ENCODE peak calls at places on chromosomes 11 and 22, in seven cellular contexts. H is transverse colon, K is A549, Q is ovary, O is suprapubic skin, X is SK-N-SH, A is upper lobe of left lung. V is an unnamed sample.
A peak's percentile ranks its signal among the peaks of the same experiment; 100 is the strongest.

GRCh38 chr11:64752106-64752970 is 7.4 kb downstream of the PYGM start:
- DNase-seq in H (no peak), K (no peak), Q (no peak), O (peak; percentile 40), X (no peak), A (no peak), V (no peak)

GRCh38 chr22:49815641-49816071 is 12.0 kb downstream of the BRD1 start:
- DNase-seq in H (no peak), K (no peak), Q (no peak), O (no peak), X (no peak), A (no peak), V (no peak)

GRCh38 chr11:125433454-125434121 is 62.5 kb downstream of the FEZ1 start:
- DNase-seq in H (peak; percentile 10), K (peak; percentile 54), Q (peak; percentile 56), O (no peak), X (peak; percentile 69), A (no peak), V (no peak)

GRCh38 chr22:48146426-48146825 is 1384.0 kb downstream of the TBC1D22A start:
- DNase-seq in H (no peak), K (no peak), Q (no peak), O (no peak), X (no peak), A (no peak), V (no peak)

GRCh38 chr11:105000797-105001196 is 22.2 kb downstream of the CASP5 start:
- DNase-seq in H (peak; percentile 29), K (peak; percentile 1), Q (no peak), O (no peak), X (no peak), A (no peak), V (no peak)

GRCh38 chr11:57515332-57516060 is at the start of gene SLC43A1:
- DNase-seq in H (peak; percentile 58), K (no peak), Q (peak; percentile 77), O (peak; percentile 73), X (peak; percentile 74), A (peak; percentile 89), V (peak; percentile 93)

GRCh38 chr11:46069595-46069994 is 51.7 kb downstream of the PHF21A start:
- DNase-seq in H (no peak), K (no peak), Q (no peak), O (no peak), X (no peak), A (no peak), V (no peak)

GRCh38 chr11:114776956-114777355 is 98.6 kb downstream of the NXPE2 start:
- DNase-seq in H (no peak), K (no peak), Q (no peak), O (no peak), X (no peak), A (no peak), V (no peak)

GRCh38 chr11:92627615-92628201 is 341.7 kb upstream of the MTNR1B start:
- DNase-seq in H (no peak), K (no peak), Q (no peak), O (no peak), X (no peak), A (no peak), V (no peak)

GRCh38 chr11:35357893-35358292 is 61.5 kb downstream of the SLC1A2 start:
- DNase-seq in H (no peak), K (no peak), Q (no peak), O (no peak), X (no peak), A (no peak), V (no peak)

GRCh38 chr22:27193636-27194035 is 536.2 kb downstream of the MIAT start:
- DNase-seq in H (no peak), K (no peak), Q (no peak), O (no peak), X (no peak), A (no peak), V (no peak)

GRCh38 chr11:103889679-103890078 is 146.8 kb upstream of the DDI1 start:
- DNase-seq in H (no peak), K (no peak), Q (no peak), O (no peak), X (no peak), A (no peak), V (no peak)

GRCh38 chr11:130000552-130001176 is 2.0 kb downstream of the PRDM10 start:
- DNase-seq in H (no peak), K (no peak), Q (peak; percentile 40), O (no peak), X (no peak), A (no peak), V (no peak)

GRCh38 chr11:11078344-11078743 is 220.5 kb upstream of the ZBED5 start:
- DNase-seq in H (no peak), K (peak; percentile 40), Q (no peak), O (no peak), X (no peak), A (no peak), V (no peak)

GRCh38 chr11:57483570-57483934 is 23.2 kb downstream of the RTN4RL2 start:
- DNase-seq in H (no peak), K (no peak), Q (no peak), O (no peak), X (no peak), A (no peak), V (no peak)

GRCh38 chr22:21952586-21953571 is at the start of gene PPM1F:
- DNase-seq in H (peak; percentile 90), K (peak; percentile 55), Q (peak; percentile 92), O (peak; percentile 88), X (peak; percentile 99), A (peak; percentile 98), V (peak; percentile 93)

GRCh38 chr11:72930011-72930410 is 115.8 kb downstream of the ATG16L2 start:
- DNase-seq in H (no peak), K (no peak), Q (no peak), O (no peak), X (no peak), A (no peak), V (no peak)

GRCh38 chr11:36210529-36210928 is 78.7 kb downstream of the COMMD9 start:
- DNase-seq in H (no peak), K (no peak), Q (no peak), O (no peak), X (no peak), A (no peak), V (no peak)

GRCh38 chr11:73140213-73141030 is 1.7 kb downstream of the FCHSD2 start:
- DNase-seq in H (no peak), K (peak; percentile 32), Q (peak; percentile 49), O (no peak), X (peak; percentile 56), A (peak; percentile 76), V (peak; percentile 91)

GRCh38 chr11:76672431-76673163 is 2.0 kb upstream of the LRRC32 start:
- DNase-seq in H (peak; percentile 41), K (no peak), Q (no peak), O (no peak), X (no peak), A (peak; percentile 62), V (no peak)

GRCh38 chr11:112628676-112629075 is 332.5 kb upstream of the NCAM1 start:
- DNase-seq in H (no peak), K (no peak), Q (no peak), O (no peak), X (no peak), A (no peak), V (peak; percentile 24)

GRCh38 chr11:112625816-112626215 is 335.4 kb upstream of the NCAM1 start:
- DNase-seq in H (no peak), K (no peak), Q (no peak), O (no peak), X (no peak), A (no peak), V (peak; percentile 24)

GRCh38 chr11:112630496-112630895 is 330.7 kb upstream of the NCAM1 start:
- DNase-seq in H (no peak), K (no peak), Q (no peak), O (no peak), X (no peak), A (no peak), V (no peak)

GRCh38 chr11:112631333-112631732 is 329.9 kb upstream of the NCAM1 start:
- DNase-seq in H (no peak), K (no peak), Q (no peak), O (no peak), X (no peak), A (no peak), V (no peak)

GRCh38 chr11:112627588-112628045 is 333.6 kb upstream of the NCAM1 start:
- DNase-seq in H (no peak), K (no peak), Q (no peak), O (no peak), X (no peak), A (no peak), V (no peak)
- TF ChIP-seq EP300 in H (no peak), K (no peak), Q (no peak), O (no peak), X (no peak), A (no peak), V (no peak)

DNA sequence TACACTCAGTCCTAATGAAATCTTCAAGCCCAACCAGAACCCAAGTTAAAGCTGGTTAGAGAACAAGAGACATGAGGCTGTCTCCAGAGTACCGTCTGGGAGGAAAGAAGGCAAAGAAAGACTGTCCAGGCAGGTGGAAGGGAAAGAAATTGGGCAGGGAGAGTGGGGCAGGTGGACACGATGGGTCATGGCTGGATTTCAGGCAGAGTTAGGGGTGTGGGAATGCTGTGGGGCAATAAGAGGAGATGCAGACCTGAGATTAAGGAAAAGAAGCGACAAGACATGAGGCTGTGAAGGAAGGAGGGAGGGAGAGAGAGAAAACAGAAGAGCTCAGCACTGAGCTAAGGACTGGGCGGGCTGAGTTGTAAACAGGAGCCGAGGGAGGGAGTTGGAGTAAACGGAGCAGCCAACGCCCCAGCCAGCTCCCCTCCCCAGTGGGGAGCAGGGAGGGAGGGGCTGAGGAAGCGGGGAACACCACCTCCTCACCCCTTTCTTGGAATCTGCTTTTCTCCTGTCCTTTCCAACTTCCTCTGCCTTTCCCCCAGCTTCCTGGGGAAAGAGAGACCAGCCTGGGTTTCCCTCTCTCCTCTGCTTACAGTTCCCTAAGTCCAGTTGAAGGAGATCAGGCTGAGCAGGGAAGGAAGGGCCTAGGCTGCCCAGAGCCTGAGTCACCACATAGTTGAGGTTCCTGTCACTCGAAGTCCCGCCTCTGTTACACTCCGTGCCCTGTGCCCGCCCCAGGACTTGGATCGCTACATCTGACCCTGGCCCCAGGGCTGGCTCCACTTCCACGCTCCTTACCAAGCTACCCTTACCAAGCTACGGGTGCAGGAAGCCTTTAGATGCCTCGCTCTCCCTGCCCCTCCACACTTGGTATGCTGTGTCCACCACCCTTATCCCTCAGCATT is 6.6 kb upstream of the AHNAK start:
- DNase-seq in H (peak; percentile 90), K (peak; percentile 95), Q (peak; percentile 86), O (peak; percentile 93), X (no peak), A (no peak), V (peak; percentile 98)
- TF ChIP-seq EP300 in H (peak; percentile 20), K (no peak), Q (no peak), O (no peak), X (no peak), A (no peak), V (no peak)

DNA sequence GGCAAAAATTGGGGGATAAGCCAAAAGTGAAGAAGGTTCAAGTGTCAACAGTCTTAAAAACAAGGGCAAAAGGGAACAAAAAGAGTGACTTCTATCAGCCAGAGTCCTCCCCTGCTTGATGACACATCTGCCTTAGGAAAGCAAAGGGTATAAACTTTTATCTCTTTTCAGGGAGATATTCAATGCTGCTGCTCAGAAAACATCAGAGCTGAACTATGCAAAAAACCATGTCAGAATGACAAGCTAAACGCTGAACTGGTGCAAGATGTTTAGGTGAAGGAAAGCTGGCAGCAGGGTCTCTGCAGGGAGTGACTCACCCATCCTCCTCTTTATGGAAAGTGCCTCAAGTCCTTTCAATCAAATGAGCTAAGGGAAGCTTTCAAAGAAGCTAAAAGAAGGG is 24.7 kb downstream of the ALG9 start:
- DNase-seq in H (no peak), K (no peak), Q (no peak), O (no peak), X (no peak), A (no peak), V (no peak)
- TF ChIP-seq EP300 in H (no peak), K (no peak), Q (no peak), O (no peak), X (no peak), A (no peak), V (no peak)

GRCh38 chr11:20387262-20388095 is at the start of gene PRMT3:
- DNase-seq in H (peak; percentile 97), K (peak; percentile 96), Q (peak; percentile 97), O (peak; percentile 96), X (peak; percentile 97), A (peak; percentile 100), V (peak; percentile 99)
- TF ChIP-seq EP300 in H (no peak), K (no peak), Q (no peak), O (no peak), X (no peak), A (no peak), V (no peak)